ENCODE peak calls at places on chromosome 11, in seven cellular contexts. B, H, O, U, M, X and L are unnamed samples.

GRCh38 chr11:18392434-18393321 is 1.7 kb upstream of the LDHA start:
- DNase-seq in B (no peak), H (no peak), O (no peak), U (no peak), M (no peak), X (no peak), L (no peak)

GRCh38 chr11:24592342-24592741 is 95.5 kb downstream of the LUZP2 start:
- DNase-seq in B (no peak), H (no peak), O (no peak), U (no peak), M (no peak), X (no peak), L (no peak)

GRCh38 chr11:1092919-1093318 is 18.2 kb downstream of the MUC2 start:
- DNase-seq in B (no peak), H (no peak), O (no peak), U (no peak), M (no peak), X (no peak), L (no peak)

GRCh38 chr11:12174145-12175143 is 64.1 kb downstream of the MICAL2 start:
- DNase-seq in B (no peak), H (peak; percentile 81), O (no peak), U (no peak), M (no peak), X (no peak), L (no peak)

GRCh38 chr11:61774441-61774840 is 18.0 kb downstream of the TMEM258 start:
- DNase-seq in B (no peak), H (no peak), O (no peak), U (no peak), M (peak; percentile 46), X (no peak), L (no peak)

GRCh38 chr11:65131417-65131776 is 2.9 kb downstream of the SYVN1 start:
- DNase-seq in B (no peak), H (no peak), O (no peak), U (no peak), M (no peak), X (no peak), L (no peak)

GRCh38 chr11:1852885-1853284 is at the start of gene LSP1:
- DNase-seq in B (no peak), H (peak; percentile 92), O (no peak), U (no peak), M (no peak), X (no peak), L (no peak)

GRCh38 chr11:30653606-30654005 is 67.5 kb upstream of the MPPED2 start:
- DNase-seq in B (no peak), H (no peak), O (no peak), U (no peak), M (no peak), X (no peak), L (no peak)

GRCh38 chr11:94759522-94759921 is 8.6 kb upstream of the AMOTL1 start:
- DNase-seq in B (no peak), H (no peak), O (no peak), U (no peak), M (peak; percentile 54), X (no peak), L (no peak)

GRCh38 chr11:132114185-132114584 is 743.8 kb downstream of the NTM start:
- DNase-seq in B (no peak), H (no peak), O (no peak), U (no peak), M (peak; percentile 60), X (no peak), L (no peak)

GRCh38 chr11:31417816-31418215 is 48.2 kb downstream of the DNAJC24 start:
- DNase-seq in B (no peak), H (no peak), O (no peak), U (no peak), M (no peak), X (no peak), L (no peak)

GRCh38 chr11:120174866-120175265 is 36.0 kb upstream of the OAF start:
- DNase-seq in B (no peak), H (no peak), O (no peak), U (no peak), M (no peak), X (no peak), L (no peak)

GRCh38 chr11:132914600-132914999 is 617.7 kb downstream of the OPCML start:
- DNase-seq in B (no peak), H (no peak), O (no peak), U (no peak), M (no peak), X (no peak), L (no peak)

DNA sequence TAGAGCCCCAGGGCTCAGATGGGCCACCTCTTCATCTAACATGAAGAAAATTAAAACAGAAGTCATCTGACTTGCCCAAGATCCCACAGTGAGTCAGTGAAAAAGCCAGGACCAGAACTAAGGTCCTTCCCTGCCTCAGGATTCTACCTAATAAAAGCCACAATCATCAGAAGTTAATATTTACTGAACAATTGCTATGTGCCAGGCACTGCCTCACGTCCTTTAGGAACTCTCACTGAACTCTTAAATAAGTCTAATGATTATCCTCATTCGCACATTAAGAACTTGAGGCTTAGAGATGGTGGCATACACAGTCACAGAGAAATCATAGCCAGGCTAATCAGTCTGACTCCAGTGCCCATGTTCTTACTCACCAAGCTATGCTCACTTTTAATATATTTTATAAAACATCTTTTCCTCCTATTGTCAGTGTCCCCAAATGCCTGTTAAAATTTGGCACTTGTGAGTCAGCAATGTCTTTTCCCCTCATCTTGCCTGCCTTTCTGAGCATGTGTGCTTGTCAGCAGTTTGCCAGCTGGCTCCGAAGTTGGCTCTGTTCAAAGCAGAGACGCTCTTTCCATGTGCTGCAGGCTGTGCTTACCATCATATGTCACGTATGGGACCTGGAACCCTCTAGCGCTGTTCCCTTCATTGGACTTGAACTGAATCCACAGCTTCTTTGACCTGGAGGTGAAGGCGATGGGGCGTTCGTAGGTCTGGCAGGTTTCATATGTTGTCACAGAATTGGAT is 21.5 kb upstream of the NRIP3 start:
- DNase-seq in B (no peak), H (no peak), O (no peak), U (no peak), M (no peak), X (no peak), L (no peak)
- TF ChIP-seq JUND in B (no peak), H (no peak), O (no peak), U (no peak), M (no peak), X (no peak), L (no peak)

DNA sequence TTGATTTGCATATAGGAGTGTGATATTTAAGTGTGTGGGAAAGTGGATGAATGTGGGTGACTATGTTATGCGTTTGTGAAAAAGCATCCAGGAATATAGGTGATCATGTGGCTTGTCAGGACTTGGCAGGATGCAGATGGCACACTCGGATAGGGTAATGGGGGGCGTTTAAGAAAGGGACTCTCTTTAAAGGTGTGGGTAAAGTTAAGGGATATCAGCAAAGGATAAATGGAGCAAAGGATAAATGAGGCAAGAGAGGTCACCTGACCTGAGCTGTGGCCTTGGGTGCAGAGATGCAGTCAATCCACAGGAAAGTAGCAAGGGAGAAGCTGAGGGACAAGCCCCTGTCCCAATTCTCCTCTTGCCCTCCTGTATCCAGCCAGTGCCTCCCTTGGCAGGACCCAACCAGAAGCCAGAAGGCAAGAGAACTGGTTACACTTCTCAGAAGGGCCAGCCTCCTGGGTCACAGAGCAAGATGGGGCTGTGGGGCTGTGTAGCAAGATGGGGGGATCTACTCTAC is 47.5 kb upstream of the GRAMD1B start:
- DNase-seq in B (no peak), H (no peak), O (no peak), U (no peak), M (no peak), X (no peak), L (no peak)
- TF ChIP-seq JUND in B (no peak), H (no peak), O (no peak), U (no peak), M (no peak), X (no peak), L (no peak)

GRCh38 chr11:134041349-134041748 is 27.5 kb upstream of the JAM3 start:
- DNase-seq in B (no peak), H (no peak), O (no peak), U (no peak), M (no peak), X (no peak), L (no peak)

GRCh38 chr11:134040386-134041297 is 28.2 kb upstream of the JAM3 start:
- DNase-seq in B (no peak), H (no peak), O (no peak), U (no peak), M (no peak), X (no peak), L (no peak)

GRCh38 chr11:134043821-134044420 is 25.0 kb upstream of the JAM3 start:
- DNase-seq in B (no peak), H (no peak), O (no peak), U (no peak), M (no peak), X (no peak), L (no peak)

GRCh38 chr11:134039726-134040385 is 29.0 kb upstream of the JAM3 start:
- DNase-seq in B (no peak), H (no peak), O (no peak), U (no peak), M (no peak), X (no peak), L (no peak)

GRCh38 chr11:134041791-134042696 is 26.8 kb upstream of the JAM3 start:
- DNase-seq in B (no peak), H (no peak), O (no peak), U (no peak), M (no peak), X (no peak), L (no peak)
- TF ChIP-seq JUND in B (no peak), H (no peak), O (no peak), U (no peak), M (no peak), X (no peak), L (no peak)

DNA sequence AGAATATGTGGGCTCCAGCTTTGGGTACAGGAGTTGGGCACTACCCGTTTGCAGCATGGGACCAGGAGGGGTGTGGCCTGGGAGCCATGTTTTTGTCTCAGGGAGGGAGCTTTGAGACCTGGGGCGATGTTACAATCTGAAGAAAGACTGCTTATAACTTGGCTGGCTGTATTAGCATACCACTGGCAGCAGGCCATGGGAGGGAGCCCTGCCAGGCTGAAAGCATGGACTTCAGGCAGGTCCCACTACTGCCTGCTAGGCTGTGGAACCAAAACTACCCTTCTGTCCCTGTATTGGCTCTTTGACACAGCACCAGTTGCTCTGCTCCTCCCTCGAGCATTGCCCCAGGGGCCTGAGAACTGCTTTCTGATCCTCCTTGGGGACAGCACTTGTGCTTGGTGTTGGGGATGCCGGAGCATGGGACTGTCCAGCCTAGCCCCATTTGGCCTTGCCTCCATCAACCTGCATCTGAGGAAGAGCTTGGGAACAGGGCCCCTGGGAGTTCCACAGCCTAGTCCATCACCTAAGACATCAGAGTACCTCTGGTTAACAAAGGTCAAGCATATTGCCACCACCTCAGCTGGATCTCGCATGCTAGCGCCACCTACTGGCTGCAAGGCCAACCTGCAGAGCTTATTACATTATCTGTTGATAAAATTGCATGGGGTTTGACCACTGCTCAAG is 217.4 kb downstream of the SBF2 start:
- DNase-seq in B (peak; percentile 64), H (no peak), O (peak; percentile 23), U (peak; percentile 19), M (no peak), X (peak; percentile 19), L (peak; percentile 35)
- TF ChIP-seq JUND in B (no peak), H (no peak), O (no peak), U (no peak), M (no peak), X (no peak), L (no peak)

DNA sequence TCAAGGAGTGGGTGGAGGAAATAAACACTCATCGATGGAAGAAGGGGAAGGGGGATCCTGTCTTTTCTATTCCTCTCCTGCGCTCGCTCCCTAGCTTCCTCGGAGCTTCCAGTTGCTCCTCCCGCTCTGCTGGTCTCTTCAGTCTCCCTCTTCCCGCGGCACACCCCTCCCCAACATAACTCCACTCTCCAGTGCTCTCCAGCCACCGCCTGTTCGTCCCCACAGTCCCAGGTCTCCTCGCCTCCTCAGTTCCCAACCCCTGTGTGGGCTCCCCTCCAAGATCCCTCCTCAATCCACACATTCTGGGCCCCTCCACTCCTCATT is 438 bp downstream of the ZW10 start:
- DNase-seq in B (peak; percentile 40), H (no peak), O (no peak), U (no peak), M (no peak), X (peak; percentile 6), L (no peak)
- TF ChIP-seq JUND in B (no peak), H (no peak), O (no peak), U (no peak), M (no peak), X (no peak), L (no peak)